ENCODE peak calls at places on chromosomes 12 and 14, in seven cellular contexts. H, Z, S, V, M, B and P are unnamed samples. For H3K9me3, the result is how much of the 10 kb centered on the place peaks cover.

GRCh38 chr14:99393059-99393655 is 87.5 kb downstream of the SETD3 start:
- DNase-seq in S (peak), B (no peak), M (peak), Z (no peak), V (no peak), H (peak), P (peak)

GRCh38 chr12:1421091-1421902 is 173.1 kb downstream of the FBXL14 start:
- DNase-seq in S (no peak), M (no peak), V (no peak), H (no peak), B (no peak), Z (no peak), P (no peak)

GRCh38 chr12:131430158-131430772 is 280.6 kb upstream of the SFSWAP start:
- DNase-seq in B (peak), Z (no peak), S (no peak), V (no peak), M (no peak), H (no peak), P (no peak)

GRCh38 chr14:79809849-79810612 is 401.3 kb downstream of the DIO2 start:
- DNase-seq in H (no peak), V (no peak), B (no peak), Z (no peak), S (peak), M (no peak), P (no peak)

GRCh38 chr12:89126712-89127111 is 225.6 kb downstream of the DUSP6 start:
- DNase-seq in S (no peak), H (no peak), V (no peak), M (no peak), Z (no peak), B (no peak), P (no peak)

GRCh38 chr12:122969657-122970056 is 3.4 kb upstream of the ABCB9 start:
- DNase-seq in B (no peak), H (no peak), Z (no peak), S (no peak), M (no peak), V (no peak), P (no peak)

GRCh38 chr12:28710882-28711281 is 438.2 kb upstream of the FAR2 start:
- DNase-seq in S (no peak), M (no peak), V (no peak), H (no peak), B (no peak), Z (no peak), P (no peak)

GRCh38 chr14:63562414-63562813 is 19.2 kb upstream of the PPP2R5E start:
- DNase-seq in Z (no peak), S (no peak), V (no peak), B (no peak), H (no peak), M (no peak), P (no peak)

GRCh38 chr14:38481939-38482678 is 226.2 kb upstream of the CLEC14A start:
- DNase-seq in Z (no peak), V (peak), S (peak), H (no peak), M (no peak), B (no peak), P (no peak)

GRCh38 chr12:126385785-126386184 is 1320.5 kb downstream of the AACS start:
- DNase-seq in H (no peak), M (no peak), Z (no peak), B (no peak), V (no peak), S (no peak), P (peak)

GRCh38 chr12:56084958-56085543 is 5.1 kb downstream of the ERBB3 start:
- DNase-seq in B (no peak), V (no peak), S (peak), M (no peak), Z (no peak), H (no peak), P (no peak)

GRCh38 chr14:38256358-38256840 is 506 bp upstream of the CLEC14A start:
- DNase-seq in S (no peak), V (no peak), Z (peak), M (no peak), B (no peak), H (no peak), P (no peak)

GRCh38 chr12:13203028-13203922 is 6.7 kb downstream of the EMP1 start:
- DNase-seq in V (peak), H (no peak), B (peak), S (no peak), Z (peak), M (no peak), P (no peak)

GRCh38 chr12:107318804-107319535 is 225.6 kb upstream of the CRY1 start:
- DNase-seq in M (no peak), S (peak), V (peak), H (no peak), Z (peak), B (no peak), P (peak)

GRCh38 chr14:32201816-32202467 is at the start of gene RNU6-7:
- DNase-seq in B (peak), S (peak), M (no peak), Z (peak), H (peak), V (peak), P (peak)

GRCh38 chr12:1592444-1593231 is 1.7 kb downstream of the FBXL14 start:
- DNase-seq in H (no peak), Z (no peak), V (peak), S (peak), B (peak), M (no peak), P (peak)

GRCh38 chr12:103783744-103784664 is 57.0 kb downstream of the NT5DC3 start:
- DNase-seq in S (no peak), H (no peak), V (no peak), Z (peak), B (no peak), M (no peak), P (peak)

GRCh38 chr14:20848955-20849570 is 42.1 kb upstream of the RNASE3 start:
- DNase-seq in H (peak), B (no peak), S (no peak), Z (no peak), V (no peak), M (no peak), P (no peak)

GRCh38 chr14:78455896-78456435 is 285.8 kb downstream of the NRXN3 start:
- DNase-seq in V (no peak), S (no peak), H (no peak), Z (no peak), M (no peak), B (no peak), P (no peak)

GRCh38 chr14:24398943-24399801 is at the start of gene NYNRIN:
- DNase-seq in Z (no peak), V (peak), M (no peak), H (no peak), B (peak), S (peak), P (no peak)

GRCh38 chr12:1907652-1908611 is 10.5 kb downstream of the CACNA2D4 start:
- DNase-seq in B (no peak), V (peak), M (no peak), Z (no peak), S (peak), H (no peak), P (peak)

GRCh38 chr12:53055471-53056266 is 5.8 kb downstream of the TNS2 start:
- DNase-seq in V (peak), M (no peak), S (no peak), Z (no peak), B (peak), H (no peak), P (peak)

GRCh38 chr12:46473634-46474201 is 101.1 kb upstream of the SLC38A2 start:
- DNase-seq in M (peak), Z (peak), S (peak), B (peak), H (peak), V (peak), P (peak)

GRCh38 chr12:65602191-65602578 is 222.1 kb upstream of the HMGA2 start:
- DNase-seq in M (no peak), V (no peak), H (no peak), B (no peak), S (no peak), Z (no peak), P (no peak)

GRCh38 chr12:19287302-19287701 is 152.0 kb upstream of the AEBP2 start:
- DNase-seq in Z (no peak), B (no peak), H (no peak), S (no peak), V (no peak), M (no peak), P (no peak)

GRCh38 chr12:65881348-65881961 is 57.2 kb downstream of the HMGA2 start:
- DNase-seq in B (peak), V (no peak), Z (peak), M (no peak), S (peak), H (no peak), P (peak)

GRCh38 chr12:132560831-132561783 is 49.3 kb downstream of the LRCOL1 start:
- DNase-seq in H (peak), V (peak), B (peak), Z (no peak), M (peak), S (peak), P (peak)

GRCh38 chr12:104358353-104359003 is 54.9 kb downstream of the EID3 start:
- DNase-seq in M (peak), S (peak), B (peak), H (peak), Z (peak), V (peak), P (no peak)

GRCh38 chr14:85817430-85817829 is 287.5 kb downstream of the FLRT2 start:
- DNase-seq in H (no peak), M (no peak), S (no peak), Z (no peak), V (no peak), B (no peak), P (no peak)

GRCh38 chr12:11822071-11822818 is 172.8 kb downstream of the ETV6 start:
- DNase-seq in Z (no peak), M (no peak), V (no peak), B (no peak), S (no peak), H (no peak), P (no peak)

GRCh38 chr14:62364161-62364560 is 601.9 kb downstream of the SNAPC1 start:
- DNase-seq in B (no peak), H (no peak), M (no peak), V (no peak), S (no peak), Z (no peak), P (no peak)

GRCh38 chr14:29077916-29078315 is 311.3 kb downstream of the FOXG1 start:
- DNase-seq in M (no peak), Z (no peak), B (no peak), V (no peak), S (no peak), H (no peak), P (no peak)

GRCh38 chr12:128644664-128645296 is 179.0 kb downstream of the SLC15A4 start:
- DNase-seq in B (no peak), H (peak), S (peak), Z (no peak), V (no peak), M (no peak), P (no peak)

GRCh38 chr14:68782091-68782981 is 10.5 kb downstream of the ZFP36L1 start:
- DNase-seq in M (no peak), S (peak), Z (peak), B (peak), V (no peak), H (no peak), P (no peak)

GRCh38 chr14:91067186-91067585 is 6.7 kb upstream of the RPS6KA5 start:
- DNase-seq in V (no peak), H (no peak), S (no peak), B (no peak), Z (no peak), M (no peak), P (no peak)

GRCh38 chr14:91065266-91065665 is 4.8 kb upstream of the RPS6KA5 start:
- DNase-seq in B (no peak), H (no peak), Z (no peak), S (no peak), V (no peak), M (no peak), P (no peak)

GRCh38 chr14:91063119-91063518 is 2.7 kb upstream of the RPS6KA5 start:
- DNase-seq in B (no peak), H (peak), V (no peak), M (no peak), S (no peak), Z (no peak), P (no peak)

GRCh38 chr14:91070572-91070971 is 10.1 kb upstream of the RPS6KA5 start:
- DNase-seq in H (no peak), S (no peak), V (no peak), M (no peak), B (no peak), Z (no peak), P (no peak)

GRCh38 chr14:91068642-91069041 is 8.2 kb upstream of the RPS6KA5 start:
- DNase-seq in M (no peak), V (no peak), Z (no peak), B (no peak), S (no peak), H (no peak), P (no peak)
- H3K4me3 ChIP-seq in M (no peak), V (no peak), Z (no peak), B (no peak), S (no peak), H (no peak), P (no peak)

DNA sequence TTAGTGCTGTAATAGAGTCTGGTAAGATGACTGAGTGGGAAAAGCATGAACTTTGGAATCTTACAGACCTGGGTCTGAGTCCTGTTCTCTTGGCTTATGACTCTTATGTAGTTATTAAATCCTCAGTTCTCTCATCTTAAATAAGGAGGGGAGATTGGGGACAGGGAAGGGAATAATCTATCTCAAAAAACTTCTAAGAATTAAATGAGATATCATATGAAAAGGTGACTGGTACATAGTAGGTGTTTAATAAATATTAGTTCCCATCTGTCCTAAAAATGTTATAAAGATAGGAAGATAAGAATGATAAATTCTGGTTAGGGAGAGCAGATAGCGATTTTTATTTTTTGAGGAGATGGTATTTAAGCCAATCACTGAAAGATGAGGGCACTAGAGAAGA is 119.1 kb downstream of the INSM2 start:
- DNase-seq in Z (no peak), V (no peak), H (no peak), S (no peak), B (no peak), M (no peak), P (no peak)
- TF ChIP-seq CTCF in Z (no peak), V (no peak), H (no peak), S (no peak), B (no peak), M (no peak), P (no peak)

GRCh38 chr12:30399859-30400258 is 295.8 kb downstream of the IPO8 start:
- DNase-seq in H (no peak), S (no peak), M (no peak), Z (no peak), B (no peak), V (no peak), P (no peak)
- H3K9me3 ChIP-seq in H (half or more), S (under half), M (under half), Z (under half), B (under half), V (under half), P (under half)

GRCh38 chr14:73753043-73753886 is 39.1 kb upstream of the PNMA1 start:
- DNase-seq in V (no peak), S (peak), H (peak), Z (peak), M (no peak), B (no peak), P (no peak)
- H3K4me3 ChIP-seq in V (peak), S (no peak), H (peak), Z (no peak), M (no peak), B (no peak), P (no peak)

GRCh38 chr12:83451189-83451588 is 764.5 kb downstream of the TMTC2 start:
- DNase-seq in Z (no peak), S (no peak), B (no peak), V (no peak), M (no peak), H (no peak), P (no peak)
- TF ChIP-seq CTCF in Z (no peak), S (no peak), B (no peak), V (no peak), M (peak), H (no peak), P (no peak)

GRCh38 chr12:34215213-34215892 is 193.1 kb downstream of the ALG10 start:
- DNase-seq in S (no peak), B (no peak), Z (no peak), H (no peak), V (no peak), M (no peak), P (no peak)
- H3K9me3 ChIP-seq in S (under half), B (under half), Z (under half), H (under half), V (under half), M (under half), P (under half)

GRCh38 chr12:76544601-76545261 is 14.8 kb downstream of the OSBPL8 start:
- DNase-seq in H (no peak), B (no peak), S (no peak), M (no peak), V (no peak), Z (no peak), P (no peak)
- H3K4me3 ChIP-seq in H (no peak), B (no peak), S (no peak), M (no peak), V (no peak), Z (no peak), P (no peak)